ENCODE peak calls at places on chromosomes 11 and 22, in nine cellular contexts. A, S, H, F, R, J, I, E and P are unnamed samples.

GRCh38 chr11:111408789-111409727 is 30.0 kb upstream of the POU2AF1 start:
- DNase-seq in H (no peak), F (no peak), S (no peak), R (no peak), A (no peak), I (no peak), J (no peak), E (no peak), P (no peak)

GRCh38 chr22:24071686-24072085 is 60.6 kb downstream of the CABIN1 start:
- DNase-seq in S (no peak), F (no peak), H (no peak), J (no peak), R (no peak), I (no peak), E (no peak), A (no peak), P (no peak)

GRCh38 chr22:48345631-48346030 is 1482.0 kb downstream of the BRD1 start:
- DNase-seq in A (no peak), S (no peak), F (no peak), J (no peak), R (no peak), E (no peak), H (no peak), I (no peak), P (no peak)

GRCh38 chr11:109772846-109773400 is 320.3 kb upstream of the ZC3H12C start:
- DNase-seq in I (no peak), F (no peak), R (peak), J (peak), S (no peak), H (peak), A (no peak), E (no peak), P (no peak)

GRCh38 chr11:58919980-58920379 is 19.3 kb upstream of the GLYATL1 start:
- DNase-seq in S (no peak), F (no peak), J (no peak), I (no peak), R (no peak), A (no peak), H (no peak), E (no peak), P (no peak)

GRCh38 chr11:107562647-107563208 is 2.8 kb downstream of the ALKBH8 start:
- DNase-seq in R (no peak), A (no peak), S (peak), F (peak), H (no peak), J (no peak), I (no peak), E (no peak), P (peak)

GRCh38 chr11:27972432-27973170 is 135.4 kb downstream of the KIF18A start:
- DNase-seq in H (no peak), A (no peak), E (no peak), I (no peak), R (no peak), S (no peak), F (no peak), J (no peak), P (no peak)

GRCh38 chr11:111936045-111936400 is 1.1 kb upstream of the DIXDC1 start:
- DNase-seq in J (no peak), R (no peak), A (no peak), H (no peak), I (no peak), F (no peak), S (no peak), E (no peak), P (no peak)

GRCh38 chr11:131823772-131824171 is 453.4 kb downstream of the NTM start:
- DNase-seq in R (peak), A (no peak), S (no peak), F (no peak), J (peak), E (no peak), H (no peak), I (no peak), P (no peak)

GRCh38 chr11:92852203-92852602 is 117.2 kb upstream of the MTNR1B start:
- DNase-seq in E (no peak), A (no peak), S (no peak), R (no peak), J (no peak), I (no peak), F (no peak), H (no peak), P (no peak)

GRCh38 chr22:30790366-30790765 is 95.7 kb downstream of the OSBP2 start:
- DNase-seq in J (no peak), H (no peak), S (no peak), F (no peak), A (no peak), R (no peak), E (no peak), I (no peak), P (no peak)

GRCh38 chr22:20807315-20807752 is 33.4 kb downstream of the SERPIND1 start:
- DNase-seq in R (no peak), I (no peak), J (no peak), A (no peak), E (no peak), S (peak), F (no peak), H (no peak), P (no peak)

GRCh38 chr11:124799384-124800225 is 601 bp downstream of the MSANTD2 start:
- DNase-seq in H (peak), A (peak), I (peak), F (no peak), E (no peak), R (no peak), J (peak), S (peak), P (no peak)

GRCh38 chr11:23540101-23540561 is 679.9 kb upstream of the CCDC179 start:
- DNase-seq in H (no peak), A (peak), I (no peak), R (no peak), E (no peak), J (peak), F (peak), S (peak), P (peak)

GRCh38 chr11:104487035-104487775 is 323.3 kb upstream of the PDGFD start:
- DNase-seq in S (no peak), R (no peak), J (peak), E (no peak), H (no peak), A (no peak), I (no peak), F (no peak), P (no peak)

GRCh38 chr22:23053912-23054530 is 16.3 kb upstream of the GNAZ start:
- DNase-seq in J (no peak), I (no peak), A (no peak), E (no peak), S (no peak), F (no peak), H (no peak), R (no peak), P (no peak)